ENCODE peak calls at places on chromosomes 16 and 17, in ten cellular contexts. M is endothelial cell; G is tibial artery; F is activated CD8-positive, alpha-beta T cell treated with anti-CD3 and anti-CD28 coated beads for 36 hours; T is GM23338; Y is IMR-90; J is cardiac fibroblast; V is astrocyte of the spinal cord; A is upper lobe of left lung; N is foreskin keratinocyte. I is an unnamed sample.

GRCh38 chr17:80116923-80117380 is 15.6 kb downstream of the GAA start:
- DNase-seq in M (no peak), J (no peak), Y (no peak), A (no peak), V (no peak), N (no peak), T (no peak), F (no peak), G (no peak), I (no peak)

GRCh38 chr17:33038740-33039139 is 47.1 kb downstream of the SPACA3 start:
- DNase-seq in J (peak), V (no peak), G (no peak), Y (peak), A (no peak), F (peak), M (peak), T (peak), N (no peak), I (peak)

GRCh38 chr17:1107777-1108559 is 71.8 kb downstream of the ABR start:
- DNase-seq in J (no peak), T (no peak), A (no peak), M (no peak), F (no peak), V (no peak), Y (no peak), G (peak), N (no peak), I (no peak)

GRCh38 chr16:65737831-65738230 is 616.0 kb upstream of the CDH11 start:
- DNase-seq in J (no peak), G (no peak), N (no peak), M (no peak), T (no peak), A (no peak), Y (no peak), F (no peak), V (no peak), I (no peak)

GRCh38 chr17:69268442-69269068 is 39.9 kb upstream of the ABCA10 start:
- DNase-seq in A (no peak), J (peak), V (no peak), N (no peak), G (no peak), T (no peak), F (no peak), Y (no peak), M (no peak), I (no peak)

GRCh38 chr17:39002991-39003715 is 36.0 kb upstream of the FBXO47 start:
- DNase-seq in A (peak), Y (no peak), F (peak), M (no peak), G (peak), N (no peak), T (no peak), V (peak), J (peak), I (peak)

GRCh38 chr16:1057252-1057932 is 15.2 kb upstream of the SSTR5 start:
- DNase-seq in J (peak), F (peak), T (peak), V (no peak), G (no peak), Y (no peak), A (no peak), M (peak), N (no peak), I (no peak)

GRCh38 chr17:50259484-50260324 is 14.6 kb upstream of the TMEM92 start:
- DNase-seq in T (no peak), V (no peak), J (no peak), M (no peak), G (peak), A (no peak), N (no peak), Y (no peak), F (no peak), I (peak)

GRCh38 chr17:62704381-62704971 is 77.0 kb downstream of the MRC2 start:
- DNase-seq in M (peak), F (no peak), N (peak), J (peak), A (peak), G (peak), V (peak), T (peak), Y (peak), I (peak)

GRCh38 chr17:4142107-4142900 is 526 bp downstream of the ZZEF1 start:
- DNase-seq in T (peak), M (peak), J (peak), V (peak), F (peak), A (peak), N (no peak), Y (peak), G (peak), I (peak)

GRCh38 chr16:22278841-22279240 is 18.4 kb upstream of the POLR3E start:
- DNase-seq in M (no peak), N (no peak), A (no peak), F (no peak), Y (no peak), J (no peak), G (no peak), V (no peak), T (peak), I (no peak)

GRCh38 chr16:87303431-87303930 is 13.7 kb downstream of the C16orf95 start:
- DNase-seq in A (no peak), T (no peak), F (no peak), V (no peak), G (no peak), M (no peak), J (peak), N (no peak), Y (peak), I (peak)

GRCh38 chr17:57292086-57292485 is 35.8 kb downstream of the MSI2 start:
- DNase-seq in G (no peak), J (no peak), M (no peak), V (no peak), F (no peak), T (no peak), A (no peak), N (no peak), Y (no peak), I (no peak)

GRCh38 chr17:77467513-77467912 is 326.7 kb downstream of the SEC14L1 start:
- DNase-seq in A (no peak), T (no peak), F (no peak), V (no peak), G (no peak), M (peak), Y (no peak), N (no peak), J (no peak), I (no peak)

GRCh38 chr17:38587956-38588771 is 17.6 kb downstream of the SRCIN1 start:
- DNase-seq in A (no peak), G (no peak), V (no peak), N (no peak), J (no peak), M (no peak), F (no peak), T (no peak), Y (no peak), I (no peak)

GRCh38 chr17:77444653-77445029 is 303.9 kb downstream of the SEC14L1 start:
- DNase-seq in A (no peak), T (no peak), N (no peak), V (no peak), Y (peak), G (no peak), J (peak), F (peak), M (no peak), I (peak)

GRCh38 chr16:56897026-56897799 is 32.2 kb downstream of the SLC12A3 start:
- DNase-seq in M (no peak), A (no peak), N (no peak), G (no peak), J (no peak), V (no peak), Y (no peak), T (no peak), F (no peak), I (no peak)

GRCh38 chr17:18862011-18862410 is 4.1 kb downstream of the PRPSAP2 start:
- DNase-seq in F (no peak), V (no peak), T (no peak), G (no peak), J (no peak), A (no peak), Y (no peak), N (no peak), M (no peak), I (no peak)

GRCh38 chr16:70380205-70380918 is 33.7 kb downstream of the DDX19A start:
- DNase-seq in F (peak), G (peak), N (peak), M (peak), A (peak), V (peak), Y (peak), J (peak), T (peak), I (peak)

GRCh38 chr16:75042423-75043174 is 43.8 kb downstream of the ZNRF1 start:
- DNase-seq in T (no peak), N (no peak), V (no peak), J (no peak), G (no peak), A (no peak), F (no peak), Y (no peak), M (no peak), I (no peak)

GRCh38 chr17:30395398-30396022 is 16.8 kb downstream of the CPD start:
- DNase-seq in V (no peak), N (no peak), F (no peak), Y (no peak), G (no peak), J (no peak), A (no peak), M (no peak), T (no peak), I (no peak)

GRCh38 chr17:44314524-44314868 is 6.1 kb downstream of the RUNDC3A start:
- DNase-seq in A (no peak), V (no peak), M (no peak), J (no peak), G (no peak), F (no peak), Y (no peak), T (no peak), N (no peak), I (no peak)

GRCh38 chr16:11078812-11079459 is 134.6 kb downstream of the CLEC16A start:
- DNase-seq in A (no peak), V (peak), M (no peak), J (peak), F (no peak), Y (peak), G (peak), T (no peak), N (no peak), I (peak)

GRCh38 chr17:35185849-35186248 is 8.3 kb downstream of the SLC35G3 start:
- DNase-seq in N (no peak), Y (no peak), G (no peak), M (no peak), T (no peak), J (no peak), A (no peak), F (peak), V (no peak), I (no peak)

GRCh38 chr17:22669721-22670120 is 977.4 kb downstream of the KCNJ18 start:
- DNase-seq in F (no peak), M (no peak), T (no peak), Y (no peak), A (no peak), G (no peak), N (no peak), V (no peak), J (peak), I (no peak)

GRCh38 chr17:36839256-36839655 is 98.0 kb upstream of the LHX1 start:
- DNase-seq in G (no peak), F (no peak), A (no peak), N (no peak), M (no peak), V (no peak), Y (no peak), J (no peak), T (no peak), I (no peak)

GRCh38 chr17:28744104-28744801 is 442 bp downstream of the TRAF4 start:
- DNase-seq in G (no peak), M (peak), F (peak), N (no peak), T (peak), V (peak), Y (peak), A (peak), J (peak), I (peak)

GRCh38 chr17:6507535-6507934 is 48.8 kb downstream of the PITPNM3 start:
- DNase-seq in G (peak), J (peak), N (peak), Y (peak), A (no peak), F (no peak), M (no peak), T (no peak), V (peak), I (peak)

GRCh38 chr17:70100983-70101382 is 26.0 kb downstream of the KCNJ16 start:
- DNase-seq in J (peak), F (no peak), A (no peak), Y (no peak), M (no peak), T (no peak), G (no peak), V (no peak), N (no peak), I (no peak)

GRCh38 chr16:68287276-68288251 is 23.2 kb downstream of the SLC7A6OS start:
- DNase-seq in G (peak), V (peak), J (peak), T (no peak), Y (peak), F (peak), A (peak), N (no peak), M (no peak), I (peak)

GRCh38 chr17:45427181-45427835 is 5.4 kb downstream of the ARHGAP27 start:
- DNase-seq in V (no peak), N (no peak), M (no peak), G (no peak), F (no peak), Y (no peak), J (no peak), T (no peak), A (no peak), I (no peak)

GRCh38 chr16:10128397-10129258 is 53.6 kb downstream of the GRIN2A start:
- DNase-seq in V (no peak), A (no peak), T (no peak), M (no peak), G (no peak), J (no peak), F (no peak), N (no peak), Y (no peak), I (no peak)

GRCh38 chr16:57815987-57816745 is 13.9 kb upstream of the KIFC3 start:
- DNase-seq in G (peak), A (peak), J (peak), N (peak), T (peak), F (peak), M (no peak), V (peak), Y (peak), I (peak)

GRCh38 chr17:17416400-17417360 is 60.1 kb upstream of the MED9 start:
- DNase-seq in J (peak), Y (peak), N (no peak), T (no peak), V (peak), F (peak), M (no peak), G (peak), A (peak), I (peak)

GRCh38 chr17:78359216-78359935 is 501 bp downstream of the SOCS3 start:
- DNase-seq in N (no peak), Y (no peak), A (no peak), J (peak), T (peak), V (peak), F (peak), M (peak), G (peak), I (peak)

GRCh38 chr16:55021595-55022475 is 91.2 kb downstream of the IRX5 start:
- DNase-seq in T (peak), N (peak), A (no peak), G (peak), M (peak), Y (no peak), V (peak), J (peak), F (peak), I (no peak)
- TF ChIP-seq CTCF in T (peak), N (peak), A (no peak), G (no peak), M (no peak), Y (no peak), V (peak), J (no peak), F (no peak), I (no peak)

GRCh38 chr16:89191901-89192184 is 8.5 kb downstream of the SLC22A31 start:
- DNase-seq in A (no peak), V (no peak), J (no peak), N (no peak), G (no peak), M (peak), Y (no peak), F (no peak), T (no peak), I (no peak)

GRCh38 chr16:89189358-89190025 is 10.8 kb downstream of the SLC22A31 start:
- DNase-seq in G (no peak), A (no peak), M (peak), T (no peak), J (no peak), V (no peak), N (no peak), F (no peak), Y (no peak), I (no peak)

GRCh38 chr16:89193021-89193575 is 7.2 kb downstream of the SLC22A31 start:
- DNase-seq in M (no peak), T (peak), Y (peak), N (peak), A (peak), G (no peak), F (peak), J (no peak), V (peak), I (no peak)

GRCh38 chr16:89190150-89190958 is 10.0 kb downstream of the SLC22A31 start:
- DNase-seq in F (no peak), T (no peak), A (no peak), G (no peak), V (no peak), N (no peak), M (peak), Y (no peak), J (no peak), I (no peak)

GRCh38 chr16:89191033-89191900 is 9.1 kb downstream of the SLC22A31 start:
- DNase-seq in J (no peak), N (no peak), M (peak), G (no peak), A (no peak), V (no peak), F (no peak), Y (no peak), T (no peak), I (no peak)
- TF ChIP-seq CTCF in J (no peak), N (no peak), M (no peak), G (no peak), A (no peak), V (no peak), F (no peak), Y (no peak), T (no peak), I (no peak)

DNA sequence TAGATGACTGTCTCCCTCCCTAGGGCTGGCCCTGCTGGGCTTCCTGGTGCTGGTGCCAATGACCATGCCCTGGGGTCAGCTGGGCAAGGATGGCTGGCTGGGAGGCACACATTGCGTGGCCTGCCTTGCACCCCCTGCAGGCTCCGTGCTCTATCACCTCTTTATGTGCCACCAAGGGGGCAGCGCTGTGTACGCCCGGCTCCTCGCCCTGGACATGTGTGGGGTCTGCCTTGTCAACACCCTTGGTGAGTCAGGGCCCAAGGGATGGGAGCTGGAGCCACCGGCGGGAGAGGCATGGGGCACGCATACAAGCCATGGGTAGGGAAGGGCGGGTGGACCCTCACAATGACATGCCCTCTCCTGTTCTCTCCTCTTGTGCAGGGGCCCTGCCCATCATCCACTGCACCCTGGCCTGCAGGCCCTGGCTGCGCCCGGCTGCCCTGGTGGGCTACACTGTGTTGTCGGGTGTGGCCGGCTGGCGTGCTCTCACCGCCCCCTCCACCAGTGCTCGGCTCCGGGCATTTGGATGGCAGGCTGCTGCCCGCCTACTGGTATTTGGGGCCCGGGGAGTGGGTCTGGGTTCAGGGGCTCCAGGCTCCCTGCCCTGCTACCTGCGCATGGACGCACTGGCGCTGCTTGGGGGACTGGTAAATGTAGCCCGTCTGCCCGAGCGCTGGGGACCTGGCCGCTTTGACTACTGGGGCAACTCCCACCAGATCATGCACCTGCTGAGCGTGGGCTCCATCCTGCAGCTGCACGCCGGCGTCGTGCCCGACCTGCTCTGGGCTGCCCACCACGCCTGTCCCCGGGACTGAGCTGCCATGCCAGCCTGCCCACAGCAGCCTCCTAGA is 2.2 kb downstream of the PAQR4 start:
- DNase-seq in G (no peak), M (no peak), T (no peak), A (no peak), Y (no peak), J (no peak), N (no peak), F (no peak), V (no peak), I (no peak)
- TF ChIP-seq CTCF in G (no peak), M (no peak), T (no peak), A (no peak), Y (no peak), J (no peak), N (no peak), F (no peak), V (no peak), I (no peak)

GRCh38 chr16:85543998-85544397 is 69.1 kb upstream of the GSE1 start:
- DNase-seq in J (no peak), A (no peak), G (no peak), T (no peak), V (no peak), N (no peak), M (no peak), Y (no peak), F (no peak), I (no peak)

GRCh38 chr16:85544668-85545067 is 68.5 kb upstream of the GSE1 start:
- DNase-seq in T (no peak), N (no peak), J (no peak), V (no peak), Y (no peak), M (no peak), A (no peak), F (no peak), G (no peak), I (no peak)

GRCh38 chr16:85548375-85548774 is 64.7 kb upstream of the GSE1 start:
- DNase-seq in T (no peak), A (no peak), V (no peak), F (no peak), M (no peak), J (no peak), N (no peak), Y (no peak), G (no peak), I (no peak)

GRCh38 chr16:85545227-85545818 is 67.8 kb upstream of the GSE1 start:
- DNase-seq in N (no peak), V (no peak), Y (no peak), G (no peak), J (no peak), A (no peak), M (no peak), F (no peak), T (no peak), I (no peak)

GRCh38 chr16:85546585-85547447 is 66.3 kb upstream of the GSE1 start:
- DNase-seq in A (no peak), Y (no peak), G (no peak), T (no peak), N (no peak), J (no peak), F (no peak), M (no peak), V (no peak), I (no peak)
- TF ChIP-seq CTCF in A (peak), Y (no peak), G (no peak), T (peak), N (peak), J (no peak), F (no peak), M (no peak), V (peak), I (no peak)

GRCh38 chr16:88487920-88488842 is 35.1 kb downstream of the ZFPM1 start:
- DNase-seq in M (no peak), G (no peak), F (no peak), T (no peak), Y (no peak), V (no peak), N (no peak), A (no peak), J (no peak), I (no peak)
- TF ChIP-seq CTCF in M (no peak), G (no peak), F (no peak), T (peak), Y (no peak), V (no peak), N (no peak), A (no peak), J (no peak), I (no peak)

GRCh38 chr17:75271233-75271954 is 363 bp upstream of the MIF4GD start:
- DNase-seq in A (peak), G (peak), F (peak), M (peak), J (peak), V (peak), T (peak), N (no peak), Y (no peak), I (no peak)
- TF ChIP-seq CTCF in A (peak), G (peak), F (peak), M (peak), J (no peak), V (peak), T (peak), N (peak), Y (peak), I (peak)

I was measured in fibroblast of lung.